ENCODE peak calls at places on chromosomes 16 and 17, in five cellular contexts. One of them, this sample, is unnamed.

GRCh38 chr16:65621640-65622039 is 499.8 kb upstream of the CDH11 start:
- DNase-seq in activated T-helper 1 cell treated with anti-CD3 and anti-CD28 coated beads, Interleukin-12 subunit alpha, Interleukin-12 subunit beta, Interleukin-2, Interleukin-4 antibody, amounts not matched to agents 30 ng/mL and 10 ng/mL and 1 ng/mL, durations not matched to agents 14 hours and 24 hours and 36 hours: no peak
- DNase-seq in GM12864: no peak
- DNase-seq in H54: no peak
- DNase-seq in NCI-H2081: no peak
- DNase-seq in this sample: no peak

GRCh38 chr17:50634915-50635719 is 436 bp downstream of the ABCC3 start:
- DNase-seq in activated T-helper 1 cell treated with anti-CD3 and anti-CD28 coated beads, Interleukin-12 subunit alpha, Interleukin-12 subunit beta, Interleukin-2, Interleukin-4 antibody, amounts not matched to agents 30 ng/mL and 10 ng/mL and 1 ng/mL, durations not matched to agents 14 hours and 24 hours and 36 hours: no peak
- DNase-seq in GM12864: no peak
- DNase-seq in NCI-H2081: no peak
- DNase-seq in H54: no peak
- DNase-seq in this sample: no peak

GRCh38 chr16:86663691-86664517 is 85.6 kb downstream of the FOXL1 start:
- DNase-seq in H54: no peak
- DNase-seq in NCI-H2081: no peak
- DNase-seq in GM12864: no peak
- DNase-seq in activated T-helper 1 cell treated with anti-CD3 and anti-CD28 coated beads, Interleukin-12 subunit alpha, Interleukin-12 subunit beta, Interleukin-2, Interleukin-4 antibody, amounts not matched to agents 30 ng/mL and 10 ng/mL and 1 ng/mL, durations not matched to agents 14 hours and 24 hours and 36 hours: no peak
- DNase-seq in this sample: no peak

GRCh38 chr17:30232822-30233427 is 2.6 kb downstream of the SLC6A4 start:
- DNase-seq in H54: no peak
- DNase-seq in GM12864: no peak
- DNase-seq in activated T-helper 1 cell treated with anti-CD3 and anti-CD28 coated beads, Interleukin-12 subunit alpha, Interleukin-12 subunit beta, Interleukin-2, Interleukin-4 antibody, amounts not matched to agents 30 ng/mL and 10 ng/mL and 1 ng/mL, durations not matched to agents 14 hours and 24 hours and 36 hours: no peak
- DNase-seq in NCI-H2081: no peak
- DNase-seq in this sample: no peak

GRCh38 chr17:56982312-56982711 is 4.4 kb downstream of the SCPEP1 start:
- DNase-seq in NCI-H2081: no peak
- DNase-seq in H54: no peak
- DNase-seq in activated T-helper 1 cell treated with anti-CD3 and anti-CD28 coated beads, Interleukin-12 subunit alpha, Interleukin-12 subunit beta, Interleukin-2, Interleukin-4 antibody, amounts not matched to agents 30 ng/mL and 10 ng/mL and 1 ng/mL, durations not matched to agents 14 hours and 24 hours and 36 hours: no peak
- DNase-seq in GM12864: no peak
- DNase-seq in this sample: no peak

GRCh38 chr17:49471089-49471683 is 23.9 kb upstream of the NGFR start:
- DNase-seq in activated T-helper 1 cell treated with anti-CD3 and anti-CD28 coated beads, Interleukin-12 subunit alpha, Interleukin-12 subunit beta, Interleukin-2, Interleukin-4 antibody, amounts not matched to agents 30 ng/mL and 10 ng/mL and 1 ng/mL, durations not matched to agents 14 hours and 24 hours and 36 hours: no peak
- DNase-seq in H54: no peak
- DNase-seq in NCI-H2081: no peak
- DNase-seq in GM12864: no peak
- DNase-seq in this sample: no peak

GRCh38 chr17:14427914-14428639 is 127.2 kb downstream of the HS3ST3B1 start:
- DNase-seq in H54: no peak
- DNase-seq in GM12864: no peak
- DNase-seq in NCI-H2081: no peak
- DNase-seq in activated T-helper 1 cell treated with anti-CD3 and anti-CD28 coated beads, Interleukin-12 subunit alpha, Interleukin-12 subunit beta, Interleukin-2, Interleukin-4 antibody, amounts not matched to agents 30 ng/mL and 10 ng/mL and 1 ng/mL, durations not matched to agents 14 hours and 24 hours and 36 hours: peak
- DNase-seq in this sample: no peak

GRCh38 chr17:17090642-17091103 is 48.4 kb downstream of the MPRIP start:
- DNase-seq in GM12864: no peak
- DNase-seq in activated T-helper 1 cell treated with anti-CD3 and anti-CD28 coated beads, Interleukin-12 subunit alpha, Interleukin-12 subunit beta, Interleukin-2, Interleukin-4 antibody, amounts not matched to agents 30 ng/mL and 10 ng/mL and 1 ng/mL, durations not matched to agents 14 hours and 24 hours and 36 hours: no peak
- DNase-seq in NCI-H2081: no peak
- DNase-seq in H54: no peak
- DNase-seq in this sample: no peak

GRCh38 chr16:69131749-69132423 is 502 bp downstream of the CHTF8 start:
- DNase-seq in H54: peak
- DNase-seq in GM12864: no peak
- DNase-seq in NCI-H2081: peak
- DNase-seq in activated T-helper 1 cell treated with anti-CD3 and anti-CD28 coated beads, Interleukin-12 subunit alpha, Interleukin-12 subunit beta, Interleukin-2, Interleukin-4 antibody, amounts not matched to agents 30 ng/mL and 10 ng/mL and 1 ng/mL, durations not matched to agents 14 hours and 24 hours and 36 hours: peak
- DNase-seq in this sample: peak

GRCh38 chr17:76164331-76164730 is 23.3 kb upstream of the FOXJ1 start:
- DNase-seq in H54: no peak
- DNase-seq in GM12864: no peak
- DNase-seq in activated T-helper 1 cell treated with anti-CD3 and anti-CD28 coated beads, Interleukin-12 subunit alpha, Interleukin-12 subunit beta, Interleukin-2, Interleukin-4 antibody, amounts not matched to agents 30 ng/mL and 10 ng/mL and 1 ng/mL, durations not matched to agents 14 hours and 24 hours and 36 hours: no peak
- DNase-seq in NCI-H2081: no peak
- DNase-seq in this sample: no peak

GRCh38 chr17:53466733-53467132 is 356.0 kb upstream of the KIF2B start:
- DNase-seq in NCI-H2081: no peak
- DNase-seq in H54: no peak
- DNase-seq in GM12864: no peak
- DNase-seq in activated T-helper 1 cell treated with anti-CD3 and anti-CD28 coated beads, Interleukin-12 subunit alpha, Interleukin-12 subunit beta, Interleukin-2, Interleukin-4 antibody, amounts not matched to agents 30 ng/mL and 10 ng/mL and 1 ng/mL, durations not matched to agents 14 hours and 24 hours and 36 hours: no peak
- DNase-seq in this sample: no peak

GRCh38 chr16:12439443-12440232 is 364.0 kb downstream of the CPPED1 start:
- DNase-seq in activated T-helper 1 cell treated with anti-CD3 and anti-CD28 coated beads, Interleukin-12 subunit alpha, Interleukin-12 subunit beta, Interleukin-2, Interleukin-4 antibody, amounts not matched to agents 30 ng/mL and 10 ng/mL and 1 ng/mL, durations not matched to agents 14 hours and 24 hours and 36 hours: no peak
- DNase-seq in GM12864: no peak
- DNase-seq in NCI-H2081: no peak
- DNase-seq in H54: no peak
- DNase-seq in this sample: no peak

GRCh38 chr17:45740553-45741330 is 43.4 kb upstream of the CRHR1 start:
- DNase-seq in NCI-H2081: no peak
- DNase-seq in activated T-helper 1 cell treated with anti-CD3 and anti-CD28 coated beads, Interleukin-12 subunit alpha, Interleukin-12 subunit beta, Interleukin-2, Interleukin-4 antibody, amounts not matched to agents 30 ng/mL and 10 ng/mL and 1 ng/mL, durations not matched to agents 14 hours and 24 hours and 36 hours: no peak
- DNase-seq in GM12864: peak
- DNase-seq in H54: peak
- DNase-seq in this sample: peak

GRCh38 chr17:79982986-79983385 is 52.7 kb downstream of the TBC1D16 start:
- DNase-seq in GM12864: no peak
- DNase-seq in H54: no peak
- DNase-seq in activated T-helper 1 cell treated with anti-CD3 and anti-CD28 coated beads, Interleukin-12 subunit alpha, Interleukin-12 subunit beta, Interleukin-2, Interleukin-4 antibody, amounts not matched to agents 30 ng/mL and 10 ng/mL and 1 ng/mL, durations not matched to agents 14 hours and 24 hours and 36 hours: no peak
- DNase-seq in NCI-H2081: no peak
- DNase-seq in this sample: peak

This sample was measured in WERI-Rb-1.